ENCODE peak calls at places on chromosomes 1 and 21, in six cellular contexts. Y is iPS DF 19.7, X is T47D, G is ovary, U is T-helper 2 cell, Q is astrocyte of the spinal cord. W is an unnamed sample.

GRCh38 chr1:206851611-206852010 is 13.8 kb upstream of the IL20 start:
- DNase-seq in G (no peak), Q (peak; percentile 51), X (no peak), Y (no peak), U (no peak), W (peak; percentile 75)

GRCh38 chr1:70426154-70427131 is 15.4 kb downstream of the CTH start:
- DNase-seq in Q (no peak), X (no peak), Y (no peak), G (no peak), U (no peak), W (peak; percentile 37)

GRCh38 chr1:89987170-89987819 is 7.6 kb upstream of the ZNF326 start:
- DNase-seq in X (peak; percentile 60), U (no peak), G (no peak), Y (peak; percentile 33), Q (peak; percentile 80), W (peak; percentile 80)

GRCh38 chr21:33947451-33948095 is 32.0 kb upstream of the ATP5PO start:
- DNase-seq in Y (peak; percentile 86), Q (peak; percentile 97), G (peak; percentile 59), X (peak; percentile 55), U (peak; percentile 54), W (peak; percentile 97)

GRCh38 chr1:110582378-110582777 is 23.8 kb downstream of the KCNA2 start:
- DNase-seq in Q (no peak), X (no peak), U (no peak), G (no peak), Y (no peak), W (no peak)

GRCh38 chr1:170414989-170415733 is 116.8 kb upstream of the GORAB start:
- DNase-seq in Q (peak; percentile 32), X (no peak), G (no peak), Y (no peak), U (no peak), W (no peak)

GRCh38 chr1:204254031-204254661 is 40.4 kb upstream of the GOLT1A start:
- DNase-seq in G (no peak), Q (no peak), Y (no peak), U (no peak), X (peak; percentile 32), W (peak; percentile 59)

GRCh38 chr1:24283326-24284155 is 35.6 kb upstream of the GRHL3 start:
- DNase-seq in X (no peak), Q (peak; percentile 85), G (no peak), Y (no peak), U (no peak), W (peak; percentile 90)

GRCh38 chr1:211944733-211945500 is 90.4 kb downstream of the INTS7 start:
- DNase-seq in G (no peak), Q (peak; percentile 48), U (no peak), Y (no peak), X (peak; percentile 66), W (peak; percentile 16)

GRCh38 chr1:15876357-15876756 is 28.9 kb downstream of the SPEN start:
- DNase-seq in Y (peak; percentile 57), U (no peak), Q (no peak), G (no peak), X (no peak), W (peak; percentile 13)

GRCh38 chr21:17550671-17551308 is 37.9 kb downstream of the CXADR start:
- DNase-seq in U (no peak), Y (no peak), X (no peak), Q (no peak), G (no peak), W (peak; percentile 16)

GRCh38 chr1:248857201-248857600 is 1.7 kb downstream of the ZNF692 start:
- DNase-seq in U (no peak), Y (no peak), Q (no peak), G (no peak), X (no peak), W (no peak)

GRCh38 chr1:181208076-181208475 is 119.6 kb downstream of the IER5 start:
- DNase-seq in X (no peak), Y (no peak), G (no peak), U (no peak), Q (no peak), W (no peak)